ENCODE peak calls at places on chromosome 9, in six cellular contexts. H, L, D, K, B and S are unnamed samples.

GRCh38 chr9:127903557-127904475 is 4.4 kb upstream of the ST6GALNAC6 start:
- DNase-seq in L (no peak), K (peak), B (no peak), D (peak), H (no peak), S (peak)

GRCh38 chr9:91945277-91946074 is 4.6 kb downstream of the ROR2 start:
- DNase-seq in H (no peak), D (no peak), B (no peak), K (no peak), L (peak), S (no peak)

GRCh38 chr9:121972501-121972981 is 120.6 kb downstream of the TTLL11 start:
- DNase-seq in H (no peak), B (no peak), D (no peak), L (no peak), K (no peak), S (no peak)

GRCh38 chr9:98280162-98280561 is 24.7 kb upstream of the TBC1D2 start:
- DNase-seq in L (no peak), K (no peak), B (no peak), H (no peak), D (no peak), S (no peak)

GRCh38 chr9:75019022-75019421 is 9.1 kb downstream of the CARNMT1 start:
- DNase-seq in D (no peak), L (no peak), K (no peak), H (no peak), B (no peak), S (no peak)

GRCh38 chr9:1096155-1096964 is 46.2 kb downstream of the DMRT2 start:
- DNase-seq in D (no peak), L (no peak), H (no peak), B (no peak), K (no peak), S (no peak)

GRCh38 chr9:81874926-81875325 is 53.3 kb upstream of the SPATA31D4 start:
- DNase-seq in B (no peak), D (no peak), L (no peak), H (no peak), K (no peak), S (no peak)

GRCh38 chr9:4228606-4229005 is 71.3 kb downstream of the GLIS3 start:
- DNase-seq in K (no peak), L (no peak), D (no peak), B (no peak), H (no peak), S (no peak)

GRCh38 chr9:122087406-122088200 is 5.5 kb downstream of the TTLL11 start:
- DNase-seq in D (no peak), B (no peak), L (no peak), K (no peak), H (no peak), S (no peak)

GRCh38 chr9:116027096-116027495 is 126.5 kb upstream of the PAPPA start:
- DNase-seq in L (no peak), K (no peak), H (no peak), B (no peak), D (no peak), S (no peak)

GRCh38 chr9:136375096-136375495 is 1.6 kb upstream of the CARD9 start:
- DNase-seq in H (no peak), K (no peak), L (no peak), B (no peak), D (no peak), S (no peak)

GRCh38 chr9:20065076-20065475 is 276.2 kb upstream of the SLC24A2 start:
- DNase-seq in B (no peak), L (no peak), D (no peak), K (no peak), H (no peak), S (no peak)

GRCh38 chr9:98791147-98792095 is 4.9 kb downstream of the ANKS6 start:
- DNase-seq in H (peak), B (peak), K (peak), L (peak), D (peak), S (peak)

GRCh38 chr9:127175764-127176163 is 53.3 kb upstream of the ANGPTL2 start:
- DNase-seq in L (no peak), K (no peak), H (no peak), D (no peak), B (no peak), S (no peak)

GRCh38 chr9:90020277-90020871 is 415.6 kb downstream of the GADD45G start:
- DNase-seq in L (no peak), K (no peak), B (no peak), H (no peak), D (no peak), S (no peak)

GRCh38 chr9:113520109-113520642 is 56.6 kb downstream of the RGS3 start:
- DNase-seq in D (peak), L (no peak), K (no peak), H (no peak), B (peak), S (no peak)

GRCh38 chr9:111524731-111525055 is 286 bp upstream of the ZNF483 start:
- DNase-seq in K (no peak), L (no peak), H (no peak), D (no peak), B (no peak), S (no peak)

GRCh38 chr9:1049641-1050040 is 516 bp upstream of the DMRT2 start:
- DNase-seq in K (no peak), L (no peak), H (no peak), D (no peak), B (no peak), S (no peak)

GRCh38 chr9:14322211-14323082 is 8.5 kb upstream of the NFIB start:
- DNase-seq in D (peak), K (peak), L (peak), H (peak), B (peak), S (peak)

GRCh38 chr9:77435688-77436087 is 212.4 kb downstream of the GNA14 start:
- DNase-seq in D (no peak), L (no peak), H (no peak), B (no peak), K (no peak), S (no peak)

GRCh38 chr9:98906273-98907040 is 37.2 kb upstream of the COL15A1 start:
- DNase-seq in B (no peak), H (no peak), K (no peak), D (no peak), L (no peak), S (no peak)

GRCh38 chr9:4620046-4620765 is 41.9 kb upstream of the PLPP6 start:
- DNase-seq in B (no peak), H (no peak), L (no peak), K (no peak), D (no peak), S (no peak)

GRCh38 chr9:125886365-125886764 is 139.2 kb downstream of the PBX3 start:
- DNase-seq in K (no peak), H (no peak), L (no peak), D (no peak), B (no peak), S (no peak)

GRCh38 chr9:93231121-93231694 is 47.3 kb downstream of the WNK2 start:
- DNase-seq in L (no peak), H (peak), B (no peak), K (no peak), D (no peak), S (no peak)

GRCh38 chr9:130321539-130321938 is 56.0 kb downstream of the HMCN2 start:
- DNase-seq in L (no peak), K (no peak), H (no peak), D (no peak), B (no peak), S (no peak)

GRCh38 chr9:745761-746414 is 95.6 kb upstream of the DMRT1 start:
- DNase-seq in B (no peak), D (no peak), L (no peak), K (no peak), H (peak), S (no peak)

GRCh38 chr9:116756995-116757394 is 69.9 kb downstream of the TRIM32 start:
- DNase-seq in D (no peak), L (no peak), B (no peak), H (no peak), K (peak), S (no peak)

GRCh38 chr9:125701351-125701750 is 5.7 kb downstream of the MAPKAP1 start:
- DNase-seq in D (peak), L (no peak), B (no peak), K (no peak), H (no peak), S (no peak)

GRCh38 chr9:109314011-109314531 is 6.8 kb downstream of the EPB41L4B start:
- DNase-seq in D (no peak), L (no peak), H (no peak), K (no peak), B (no peak), S (no peak)

GRCh38 chr9:88791105-88791805 is 200.0 kb upstream of the S1PR3 start:
- DNase-seq in B (no peak), D (no peak), L (no peak), H (no peak), K (no peak), S (no peak)

GRCh38 chr9:104747245-104747564 is 278 bp upstream of the NIPSNAP3A start:
- DNase-seq in B (no peak), D (no peak), H (no peak), K (no peak), L (no peak), S (no peak)

GRCh38 chr9:70285981-70286616 is 27.3 kb downstream of the SMC5 start:
- DNase-seq in D (no peak), H (no peak), L (no peak), B (no peak), K (no peak), S (no peak)

GRCh38 chr9:33161011-33161588 is 6.0 kb downstream of the B4GALT1 start:
- DNase-seq in K (no peak), B (no peak), L (no peak), H (no peak), D (no peak), S (no peak)

GRCh38 chr9:33220681-33221567 is 19.0 kb upstream of the SPINK4 start:
- DNase-seq in L (no peak), D (no peak), H (no peak), B (no peak), K (no peak), S (no peak)

GRCh38 chr9:21096172-21096900 is 18.6 kb upstream of the IFNB1 start:
- DNase-seq in K (no peak), H (no peak), L (no peak), D (peak), B (no peak), S (no peak)

GRCh38 chr9:33464045-33464636 is 9.6 kb downstream of the NOL6 start:
- DNase-seq in D (no peak), B (no peak), K (no peak), H (no peak), L (no peak), S (no peak)

GRCh38 chr9:105074501-105074900 is 146.5 kb upstream of the ABCA1 start:
- DNase-seq in L (no peak), D (no peak), H (no peak), B (no peak), K (no peak), S (no peak)